ENCODE peak calls at places on chromosomes 4 and X, in six cellular contexts. T, P, G, O, F and E are unnamed samples. For H3K4me1, the result is how much of the 10 kb centered on the place peaks cover.

GRCh38 chr4:23889368-23889767 is 479 bp downstream of the PPARGC1A start:
- DNase-seq in T (no peak), G (no peak), F (no peak), P (no peak), O (no peak), E (no peak)

GRCh38 chrX:72381439-72382198 is 75.9 kb upstream of the CITED1 start:
- DNase-seq in F (no peak), O (no peak), G (no peak), T (peak), P (no peak), E (no peak)

GRCh38 chr4:152628128-152628527 is 51.7 kb downstream of the TMEM154 start:
- DNase-seq in T (peak), F (no peak), P (no peak), O (no peak), G (no peak), E (no peak)

GRCh38 chrX:54357414-54358377 is at the start of gene WNK3:
- DNase-seq in F (peak), P (peak), G (peak), T (peak), O (peak), E (no peak)

GRCh38 chr4:915595-915994 is 16.5 kb downstream of the GAK start:
- DNase-seq in O (no peak), G (no peak), F (no peak), P (peak), T (no peak), E (no peak)

GRCh38 chrX:54492340-54492739 is 3.7 kb downstream of the FGD1 start:
- DNase-seq in P (peak), F (no peak), T (peak), O (no peak), G (no peak), E (no peak)

GRCh38 chr4:142567199-142567598 is 278.9 kb downstream of the INPP4B start:
- DNase-seq in T (peak), F (no peak), G (no peak), O (no peak), P (no peak), E (peak)

GRCh38 chr4:26765515-26765914 is 95.1 kb upstream of the STIM2 start:
- DNase-seq in T (peak), O (no peak), G (no peak), P (peak), F (no peak), E (no peak)

GRCh38 chr4:79650794-79651431 is 242.9 kb upstream of the GK2 start:
- DNase-seq in T (peak), G (no peak), P (peak), O (no peak), F (no peak), E (no peak)

GRCh38 chr4:142284402-142285221 is 561.5 kb downstream of the INPP4B start:
- DNase-seq in P (no peak), O (no peak), G (no peak), T (no peak), F (no peak), E (no peak)

GRCh38 chr4:111991797-111992196 is 153.5 kb upstream of the FAM241A start:
- DNase-seq in T (peak), F (no peak), O (no peak), G (no peak), P (peak), E (peak)

DNA sequence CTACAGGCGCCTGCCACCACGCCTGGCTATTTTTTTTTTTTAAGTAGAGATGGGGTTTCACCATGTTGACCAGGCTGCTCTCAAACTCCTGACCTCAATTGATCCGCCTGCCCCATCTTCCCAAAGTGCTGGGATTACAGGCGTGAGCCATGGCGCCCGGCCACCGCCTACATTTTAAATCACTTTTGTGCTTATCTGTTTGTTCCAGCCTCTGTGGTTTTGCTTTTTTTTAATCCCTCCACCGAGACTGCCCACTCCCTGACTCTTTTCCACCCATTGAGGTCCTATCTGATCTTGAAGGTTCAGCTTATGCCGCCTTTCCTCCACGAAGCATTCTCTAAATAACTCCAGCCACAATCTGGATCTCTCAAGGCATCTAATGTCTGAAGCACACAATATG is 73.5 kb downstream of the CHRDL1 start:
- DNase-seq in F (no peak), G (no peak), T (no peak), O (no peak), P (no peak), E (no peak)
- H3K4me3 ChIP-seq in F (no peak), G (no peak), T (no peak), O (no peak), P (no peak), E (no peak)

GRCh38 chr4:72302981-72303704 is 265.9 kb downstream of the ADAMTS3 start:
- DNase-seq in F (peak), P (peak), O (no peak), G (peak), T (peak), E (peak)
- TF ChIP-seq CTCF in F (peak), P (peak), O (no peak), G (peak), T (peak), E (peak)

DNA sequence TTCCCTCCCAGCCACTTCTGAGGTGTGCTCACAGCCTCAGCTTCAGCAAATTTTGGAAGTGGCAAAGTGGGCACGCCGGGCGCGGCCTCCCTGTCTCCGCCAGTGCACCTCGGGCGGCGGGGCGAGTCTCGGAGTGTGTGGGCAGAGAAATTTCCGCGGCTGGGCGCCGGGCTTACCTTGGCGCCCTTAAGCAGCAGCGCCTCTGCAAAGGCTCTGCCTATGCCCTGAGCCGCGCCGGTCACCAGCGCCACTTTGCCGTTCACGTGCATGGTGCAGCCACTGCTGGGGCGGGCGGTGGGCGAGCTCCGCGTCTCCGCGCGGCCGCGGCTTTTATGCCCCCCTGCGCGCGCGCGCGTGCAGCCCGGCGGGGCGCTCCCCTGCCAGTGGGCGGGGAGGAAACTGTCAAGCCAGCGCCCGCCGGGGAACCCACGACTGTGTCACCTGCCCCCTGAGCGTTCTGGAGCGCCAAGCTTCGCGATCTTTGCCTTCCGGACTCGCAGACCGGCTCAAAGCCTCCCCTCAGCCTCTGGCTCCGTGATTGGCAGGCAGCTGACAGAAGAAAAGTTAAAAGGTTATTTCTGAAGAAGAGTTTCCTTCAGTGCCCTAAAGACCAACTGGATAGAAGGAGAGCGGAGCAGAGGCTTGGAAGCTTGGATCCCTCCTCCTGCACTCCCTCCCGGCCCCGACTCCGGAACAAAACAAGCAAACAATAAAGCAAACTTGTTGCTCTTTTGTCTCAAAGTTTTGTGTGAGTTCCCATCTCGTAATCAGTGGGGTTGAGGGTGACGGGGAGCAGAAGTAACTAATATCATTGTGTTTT is at the start of gene HPGD:
- DNase-seq in O (peak), T (peak), F (no peak), P (no peak), G (peak), E (peak)
- H3K4me1 ChIP-seq in O (under half), T (under half), F (under half), P (under half), G (under half), E (under half)

GRCh38 chr4:7862561-7863200 is 77.0 kb downstream of the AFAP1 start:
- DNase-seq in T (peak), G (no peak), P (no peak), F (no peak), O (no peak), E (no peak)
- H3K4me3 ChIP-seq in T (no peak), G (no peak), P (no peak), F (no peak), O (no peak), E (no peak)

DNA sequence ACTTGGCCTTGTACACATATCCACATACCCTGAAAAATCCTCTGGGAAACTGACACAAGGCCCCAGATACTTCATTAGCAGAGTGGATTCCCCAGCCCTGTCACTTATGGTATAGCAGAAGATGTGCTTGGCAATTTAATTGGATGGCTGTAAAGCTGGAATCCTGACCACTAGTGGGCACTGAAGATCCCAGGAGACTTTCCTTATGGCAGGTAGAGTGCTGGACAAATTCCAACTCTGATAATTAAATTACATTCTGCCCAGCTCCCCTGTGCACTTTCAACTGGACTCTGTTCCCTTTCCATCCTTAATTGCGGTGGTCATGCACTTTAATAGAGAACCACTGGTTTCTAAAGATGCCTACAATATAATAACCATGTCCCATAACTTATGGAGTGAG is 119.8 kb downstream of the DCK start:
- DNase-seq in T (no peak), P (no peak), F (no peak), G (no peak), O (no peak), E (no peak)
- TF ChIP-seq CTCF in T (no peak), P (peak), F (no peak), G (peak), O (no peak), E (peak)

GRCh38 chr4:41179086-41179374 is 35.3 kb downstream of the APBB2 start:
- DNase-seq in T (no peak), G (no peak), F (no peak), P (no peak), O (no peak), E (no peak)
- H3K4me1 ChIP-seq in T (under half), G (under half), F (under half), P (under half), O (under half), E (under half)

DNA sequence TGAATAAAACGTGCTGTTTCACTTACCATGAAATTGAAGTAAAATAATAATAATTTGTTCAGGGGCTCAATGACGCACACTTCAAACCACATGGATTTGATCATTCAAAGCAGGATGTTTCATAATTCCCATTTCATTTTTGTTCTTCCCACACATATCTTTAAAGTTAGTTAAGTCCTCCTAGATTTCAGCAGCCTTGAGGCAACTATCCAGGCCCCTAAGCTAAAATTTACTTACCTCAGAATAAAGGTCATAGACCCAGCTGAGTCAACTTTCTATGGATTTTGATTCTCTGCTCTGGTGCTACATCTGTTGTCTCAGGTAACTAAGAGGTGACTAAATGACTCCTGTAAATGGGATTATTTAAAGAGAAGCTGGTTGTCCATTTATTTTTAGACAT is 25.0 kb downstream of the GPR174 start:
- DNase-seq in F (no peak), P (no peak), O (no peak), G (no peak), T (no peak), E (no peak)
- H3K4me3 ChIP-seq in F (no peak), P (no peak), O (no peak), G (no peak), T (no peak), E (no peak)

DNA sequence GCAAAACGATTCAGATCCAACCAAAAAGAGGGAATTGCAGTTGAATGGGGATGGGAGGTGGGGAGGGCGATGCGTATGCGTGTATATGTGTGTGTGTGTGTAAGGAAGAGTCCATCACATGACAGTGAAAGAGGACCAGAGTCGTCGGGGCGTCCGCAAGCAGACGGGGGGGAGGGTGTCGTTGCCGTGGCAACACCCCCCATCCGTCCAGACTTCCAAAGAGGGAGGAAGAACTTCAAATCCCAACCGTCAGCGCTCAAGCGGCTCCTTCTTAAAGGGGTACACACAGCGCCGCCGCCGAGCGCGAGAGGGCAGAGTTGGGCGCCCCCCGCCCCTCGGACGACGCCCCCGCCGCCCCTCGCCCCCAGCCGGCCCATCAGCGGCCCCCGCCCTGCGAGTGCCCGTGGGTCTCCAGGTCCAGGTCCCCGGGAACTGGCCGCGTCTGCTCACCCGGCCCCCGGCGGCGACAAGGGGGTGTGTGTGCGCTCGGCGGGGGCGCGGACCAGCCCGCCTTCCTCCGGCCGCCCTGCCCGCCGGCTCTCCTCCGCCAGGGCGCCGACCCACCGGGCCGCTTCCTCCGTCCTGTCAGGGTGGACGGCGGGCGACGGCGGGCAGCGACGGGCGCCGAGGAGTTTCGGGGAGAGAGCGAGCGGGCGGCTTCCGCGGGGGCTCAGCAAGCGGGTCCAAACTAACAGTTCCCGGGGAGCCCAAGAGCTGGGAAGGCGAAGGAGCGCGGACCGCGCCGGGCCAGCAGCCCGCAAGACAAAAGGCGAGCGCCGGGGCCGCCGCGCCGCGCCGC is 685 bp downstream of the LCORL start:
- DNase-seq in F (peak), T (peak), G (peak), O (peak), P (peak), E (peak)
- TF ChIP-seq CTCF in F (no peak), T (no peak), G (no peak), O (no peak), P (no peak), E (no peak)